ENCODE peak calls at places on chromosomes 6 and 20, in ten cellular contexts. H is iPS DF 6.9; J is CD8-positive, alpha-beta T cell; M is endodermal cell; W is endothelial cell of umbilical vein; C is Peyer's patch; L is CD4-positive, alpha-beta memory T cell; T is osteoblast; B is K562; R is mucosa of descending colon. K is an unnamed sample.

GRCh38 chr20:3749689-3750639 is 17.5 kb downstream of the HSPA12B start:
- DNase-seq in H (no peak), J (no peak), M (peak; percentile 93), W (no peak), C (peak; percentile 57), L (no peak), T (peak; percentile 99), B (peak; percentile 73), R (no peak), K (peak; percentile 38)

GRCh38 chr6:105769987-105770386 is 316.1 kb upstream of the PRDM1 start:
- DNase-seq in H (no peak), J (no peak), M (no peak), W (no peak), C (no peak), L (no peak), T (peak; percentile 37), B (no peak), R (no peak), K (no peak)

GRCh38 chr6:16257999-16258708 is 19.8 kb downstream of the GMPR start:
- DNase-seq in H (no peak), J (no peak), M (peak; percentile 83), W (peak; percentile 55), C (no peak), L (no peak), T (peak; percentile 62), B (peak; percentile 38), R (no peak), K (no peak)

GRCh38 chr6:95601133-95601532 is 23.8 kb downstream of the MANEA start:
- DNase-seq in H (no peak), J (no peak), M (no peak), W (peak; percentile 61), C (no peak), L (no peak), T (no peak), B (no peak), R (no peak), K (no peak)

GRCh38 chr6:161480416-161481165 is 206.7 kb upstream of the AGPAT4 start:
- DNase-seq in H (no peak), J (no peak), M (no peak), W (no peak), C (no peak), L (no peak), T (no peak), B (no peak), R (no peak), K (no peak)

GRCh38 chr6:7165736-7166296 is 58.1 kb downstream of the RREB1 start:
- DNase-seq in H (no peak), J (no peak), M (peak; percentile 69), W (no peak), C (no peak), L (no peak), T (no peak), B (peak; percentile 52), R (no peak), K (no peak)

GRCh38 chr6:29980501-29980900 is 38.2 kb downstream of the HLA-A start:
- DNase-seq in H (no peak), J (no peak), M (no peak), W (no peak), C (no peak), L (no peak), T (no peak), B (no peak), R (no peak), K (no peak)

GRCh38 chr6:87102296-87102695 is 7.4 kb upstream of the CGA start:
- DNase-seq in H (no peak), J (no peak), M (no peak), W (no peak), C (no peak), L (no peak), T (no peak), B (no peak), R (no peak), K (peak; percentile 8)

GRCh38 chr20:5118220-5119142 is 1.3 kb downstream of the PCNA start:
- DNase-seq in H (no peak), J (no peak), M (no peak), W (peak; percentile 8), C (no peak), L (no peak), T (peak; percentile 6), B (no peak), R (no peak), K (no peak)

GRCh38 chr6:19368511-19368910 is 468.7 kb upstream of the ID4 start:
- DNase-seq in H (no peak), J (no peak), M (no peak), W (no peak), C (no peak), L (no peak), T (peak; percentile 49), B (no peak), R (no peak), K (no peak)

DNA sequence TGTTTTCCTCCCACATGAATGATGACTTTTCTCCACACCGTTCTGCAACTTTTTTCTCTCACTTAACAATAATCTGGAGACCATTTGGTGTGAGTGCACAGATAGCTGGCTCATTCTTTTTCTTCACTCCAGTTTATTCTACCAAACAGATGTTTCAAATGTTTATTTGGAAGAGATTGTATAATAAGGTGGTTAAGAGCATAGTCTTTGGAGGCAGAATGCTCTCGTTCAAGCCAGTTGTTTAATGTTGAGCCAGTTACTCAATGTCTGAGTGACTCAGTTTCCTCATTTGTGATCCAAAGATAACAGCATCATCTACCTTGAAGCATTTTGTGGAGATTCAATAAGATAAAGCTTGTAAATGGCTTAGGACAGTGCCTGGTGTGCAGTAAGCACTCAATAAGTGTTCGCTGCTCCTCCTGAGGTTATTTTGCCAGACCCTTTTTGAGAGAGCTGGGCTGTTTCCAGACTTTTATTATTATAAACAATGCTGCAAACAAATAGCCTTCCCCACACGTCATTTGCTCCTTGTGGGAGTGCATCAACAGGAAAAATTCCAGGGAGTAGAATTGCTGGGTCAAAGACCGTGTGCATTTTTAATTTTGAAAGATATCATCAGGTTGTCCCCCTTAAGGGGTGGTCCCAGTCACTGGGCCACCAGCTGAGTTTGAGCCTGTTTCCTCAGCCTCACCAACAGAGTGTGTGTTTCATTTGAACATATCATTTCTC is 70.6 kb downstream of the VEGFA start:
- DNase-seq in H (no peak), J (no peak), M (no peak), W (no peak), C (no peak), L (no peak), T (no peak), B (no peak), R (no peak), K (no peak)
- H3K4me1 ChIP-seq in H (no peaks in the 10 kb centered on the region), J (no peaks in the 10 kb centered on the region), M (peaks cover 13% of the 10 kb centered on the region), W (no peaks in the 10 kb centered on the region), C (no peaks in the 10 kb centered on the region), L (no peaks in the 10 kb centered on the region), T (peaks cover 37% of the 10 kb centered on the region), B (peaks cover 34% of the 10 kb centered on the region), R (peaks cover 18% of the 10 kb centered on the region), K (peaks cover 6% of the 10 kb centered on the region)

GRCh38 chr20:57435498-57436222 is 44.5 kb downstream of the RBM38 start:
- DNase-seq in H (no peak), J (peak; percentile 66), M (peak; percentile 72), W (no peak), C (peak; percentile 61), L (peak; percentile 29), T (peak; percentile 85), B (peak; percentile 60), R (peak; percentile 79), K (peak; percentile 41)
- H3K4me1 ChIP-seq in H (peaks cover 1% of the 10 kb centered on the region), J (peaks cover 55% of the 10 kb centered on the region), M (no peaks in the 10 kb centered on the region), W (no peaks in the 10 kb centered on the region), C (no peaks in the 10 kb centered on the region), L (peaks cover 59% of the 10 kb centered on the region), T (no peaks in the 10 kb centered on the region), B (peaks cover 43% of the 10 kb centered on the region), R (peaks cover 19% of the 10 kb centered on the region), K (peaks cover 5% of the 10 kb centered on the region)

DNA sequence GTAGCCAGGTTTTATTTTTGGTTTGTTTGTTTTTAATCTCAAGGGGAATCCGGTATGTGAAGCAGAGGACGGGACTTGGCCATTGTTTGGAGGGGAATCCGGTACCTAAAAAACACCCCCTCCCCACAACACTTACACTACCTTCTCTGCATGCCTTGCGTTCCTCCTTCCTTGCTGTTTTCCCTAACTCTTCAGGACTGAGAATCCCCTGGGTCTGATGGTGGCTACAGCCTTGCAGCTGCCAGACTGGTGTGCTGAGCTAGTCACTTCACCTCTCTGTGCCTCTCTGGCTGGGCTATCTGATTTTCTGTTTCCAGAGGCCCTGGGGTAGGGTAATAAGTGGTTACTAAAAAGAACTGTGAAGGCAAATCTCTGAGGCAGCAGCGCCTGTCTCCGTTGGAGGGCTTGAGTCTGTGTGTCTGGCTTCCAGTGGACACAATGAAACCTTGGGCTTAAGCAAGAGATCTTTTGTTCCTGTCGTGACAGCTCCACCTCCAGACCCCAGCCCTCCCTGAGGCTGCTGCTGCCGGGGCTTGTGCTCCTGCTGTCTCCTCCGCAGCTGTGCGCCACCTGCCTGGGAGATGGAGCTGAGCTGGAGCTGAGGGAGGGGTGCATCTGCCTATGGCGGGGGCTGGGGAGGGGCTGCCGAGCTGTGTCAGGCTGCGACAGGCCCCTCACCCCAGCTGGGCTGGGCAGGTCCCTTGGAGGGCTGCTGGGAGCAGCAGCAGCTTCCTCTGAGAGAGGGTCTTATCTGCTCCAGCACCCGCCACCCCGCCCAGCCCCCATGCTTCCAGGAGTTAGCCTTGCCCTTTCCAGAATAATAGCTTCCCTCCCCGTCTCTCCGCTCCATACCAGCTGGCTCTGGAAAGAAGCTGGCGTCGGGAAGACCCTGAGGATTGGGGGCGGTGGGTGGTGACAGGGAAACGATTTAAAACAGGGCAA is 65.8 kb upstream of the CCDC167 start:
- DNase-seq in H (no peak), J (no peak), M (peak; percentile 95), W (peak; percentile 21), C (no peak), L (no peak), T (peak; percentile 85), B (no peak), R (no peak), K (no peak)
- H3K4me1 ChIP-seq in H (no peaks in the 10 kb centered on the region), J (peaks cover 5% of the 10 kb centered on the region), M (peaks cover 11% of the 10 kb centered on the region), W (no peaks in the 10 kb centered on the region), C (peaks cover 3% of the 10 kb centered on the region), L (no peaks in the 10 kb centered on the region), T (peaks cover 12% of the 10 kb centered on the region), B (peaks cover 12% of the 10 kb centered on the region), R (no peaks in the 10 kb centered on the region), K (no peaks in the 10 kb centered on the region)

DNA sequence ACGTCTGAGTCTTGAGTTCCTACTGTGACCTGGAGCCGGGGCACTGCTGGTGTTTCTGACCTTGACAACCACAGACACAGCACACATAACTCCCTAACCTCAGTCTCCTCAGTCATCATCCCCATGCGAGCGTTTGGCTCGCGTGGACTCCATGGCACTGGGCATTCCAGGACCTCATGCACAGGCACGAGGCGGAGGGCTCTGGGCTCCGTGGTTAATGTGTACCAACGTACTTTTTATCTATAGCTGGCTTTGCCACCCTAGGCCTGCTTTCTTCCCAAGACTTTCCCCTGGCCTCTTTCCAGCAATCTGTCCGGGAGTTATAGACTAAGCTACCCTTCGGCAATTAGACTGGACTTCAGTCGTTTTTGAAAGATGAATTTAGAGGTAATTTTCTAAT is 15.9 kb upstream of the CTCFL start:
- DNase-seq in H (no peak), J (no peak), M (no peak), W (no peak), C (peak; percentile 77), L (no peak), T (no peak), B (no peak), R (peak; percentile 64), K (peak; percentile 92)
- H3K4me1 ChIP-seq in H (no peaks in the 10 kb centered on the region), J (no peaks in the 10 kb centered on the region), M (no peaks in the 10 kb centered on the region), W (no peaks in the 10 kb centered on the region), C (peaks cover 6% of the 10 kb centered on the region), L (no peaks in the 10 kb centered on the region), T (no peaks in the 10 kb centered on the region), B (peaks cover 10% of the 10 kb centered on the region), R (peaks cover 16% of the 10 kb centered on the region), K (peaks cover 5% of the 10 kb centered on the region)